ENCODE peak calls at places on chromosome 5, in four cellular contexts. L is gastrocnemius medialis, U is stromal cell of bone marrow, K is left ventricle myocardium inferior. Q is an unnamed sample.

GRCh38 chr5:126801992-126802294 is 25.0 kb downstream of the LMNB1 start:
- DNase-seq in L (no peak), U (peak), K (no peak), Q (no peak)

GRCh38 chr5:178273041-178273440 is 40.4 kb upstream of the PHYKPL start:
- DNase-seq in L (no peak), U (no peak), K (no peak), Q (no peak)

GRCh38 chr5:53069626-53070025 is 39.9 kb downstream of the MOCS2 start:
- DNase-seq in L (no peak), U (peak), K (no peak), Q (peak)

GRCh38 chr5:170633235-170634041 is 129.6 kb downstream of the KCNIP1 start:
- DNase-seq in L (peak), U (peak), K (peak), Q (peak)

GRCh38 chr5:135239461-135240282 is 159.4 kb downstream of the MACROH2A1 start:
- DNase-seq in L (no peak), U (no peak), K (no peak), Q (no peak)

GRCh38 chr5:175385691-175386360 is 58.2 kb downstream of the DRD1 start:
- DNase-seq in L (no peak), U (no peak), K (no peak), Q (peak)

GRCh38 chr5:59799668-59800374 is 93.7 kb downstream of the PDE4D start:
- DNase-seq in L (no peak), U (peak), K (no peak), Q (no peak)

GRCh38 chr5:73764586-73764985 is 138.6 kb downstream of the ARHGEF28 start:
- DNase-seq in L (no peak), U (no peak), K (no peak), Q (peak)

GRCh38 chr5:43649256-43649655 is 46.3 kb downstream of the NNT start:
- DNase-seq in L (no peak), U (peak), K (no peak), Q (no peak)

GRCh38 chr5:61965495-61965894 is 340.5 kb upstream of the KIF2A start:
- DNase-seq in L (no peak), U (no peak), K (no peak), Q (no peak)

GRCh38 chr5:2695200-2695891 is 56.1 kb downstream of the IRX2 start:
- DNase-seq in L (no peak), U (no peak), K (no peak), Q (no peak)

GRCh38 chr5:148970228-148970627 is 92.6 kb downstream of the SH3TC2 start:
- DNase-seq in L (peak), U (no peak), K (no peak), Q (no peak)

GRCh38 chr5:6583049-6583880 is 49.6 kb downstream of the NSUN2 start:
- DNase-seq in L (no peak), U (no peak), K (peak), Q (no peak)

GRCh38 chr5:151094054-151094858 is 13.4 kb upstream of the TNIP1 start:
- DNase-seq in L (no peak), U (no peak), K (no peak), Q (no peak)

GRCh38 chr5:100731768-100732167 is 171.3 kb downstream of the ST8SIA4 start:
- DNase-seq in L (no peak), U (no peak), K (no peak), Q (no peak)

GRCh38 chr5:26321278-26321677 is 717.1 kb downstream of the CDH9 start:
- DNase-seq in L (no peak), U (no peak), K (no peak), Q (no peak)

GRCh38 chr5:108324886-108325285 is 57.0 kb downstream of the FBXL17 start:
- DNase-seq in L (no peak), U (no peak), K (no peak), Q (no peak)

GRCh38 chr5:168177831-168178450 is 113.5 kb upstream of the WWC1 start:
- DNase-seq in L (no peak), U (no peak), K (peak), Q (no peak)

GRCh38 chr5:135063511-135064234 is 29.6 kb upstream of the PITX1 start:
- DNase-seq in L (no peak), U (no peak), K (no peak), Q (no peak)

GRCh38 chr5:143074414-143074996 is 304.3 kb downstream of the ARHGAP26 start:
- DNase-seq in L (no peak), U (no peak), K (no peak), Q (no peak)

GRCh38 chr5:156411131-156411727 is 84.3 kb downstream of the SGCD start:
- DNase-seq in L (no peak), U (peak), K (no peak), Q (peak)

GRCh38 chr5:160390787-160391696 is 8.8 kb downstream of the FAM200C start:
- DNase-seq in L (no peak), U (peak), K (no peak), Q (no peak)

GRCh38 chr5:73301208-73302088 is 128.5 kb downstream of the TMEM174 start:
- DNase-seq in L (no peak), U (no peak), K (no peak), Q (no peak)

GRCh38 chr5:149011084-149011483 is 51.8 kb downstream of the SH3TC2 start:
- DNase-seq in L (no peak), U (no peak), K (no peak), Q (no peak)

GRCh38 chr5:176725521-176725920 is 78.2 kb downstream of the TSPAN17 start:
- DNase-seq in L (no peak), U (no peak), K (no peak), Q (no peak)

GRCh38 chr5:76607353-76607871 is 15.8 kb downstream of the F2RL2 start:
- DNase-seq in L (no peak), U (no peak), K (no peak), Q (no peak)

GRCh38 chr5:170273968-170274710 is 23.4 kb downstream of the LCP2 start:
- DNase-seq in L (no peak), U (peak), K (no peak), Q (no peak)

GRCh38 chr5:54455413-54456157 is at the start of gene HSPB3:
- DNase-seq in L (peak), U (peak), K (peak), Q (peak)

GRCh38 chr5:132215329-132215728 is 12.3 kb downstream of the P4HA2 start:
- DNase-seq in L (peak), U (peak), K (peak), Q (peak)

Q was measured in AG09309.